ENCODE peak calls at places on chromosome 3, in six cellular contexts. X, A, H, B, V and I are unnamed samples.

GRCh38 chr3:100603449-100603848 is 6.0 kb upstream of the ADGRG7 start:
- DNase-seq in V (peak; percentile 43), A (peak; percentile 62), B (peak; percentile 43), X (peak; percentile 15), H (peak; percentile 24), I (no peak)

GRCh38 chr3:64008952-64009351 is 14.3 kb downstream of the PSMD6 start:
- DNase-seq in A (no peak), H (peak; percentile 16), B (no peak), V (no peak), X (no peak), I (no peak)

GRCh38 chr3:119304201-119304713 is 10.1 kb downstream of the ARHGAP31 start:
- DNase-seq in H (peak; percentile 49), X (no peak), A (peak; percentile 73), V (peak; percentile 41), B (peak; percentile 23), I (no peak)

GRCh38 chr3:109050591-109051167 is 67.3 kb downstream of the MORC1 start:
- DNase-seq in X (peak; percentile 11), A (peak; percentile 37), H (peak; percentile 39), B (peak; percentile 16), V (peak; percentile 29), I (peak; percentile 23)

GRCh38 chr3:152403632-152404066 is 134.9 kb downstream of the MBNL1 start:
- DNase-seq in B (no peak), H (peak; percentile 50), X (peak; percentile 17), V (peak; percentile 90), A (no peak), I (no peak)

GRCh38 chr3:81799403-81799802 is 38.0 kb upstream of the GBE1 start:
- DNase-seq in B (no peak), H (peak; percentile 18), X (no peak), A (peak; percentile 25), V (no peak), I (no peak)

GRCh38 chr3:66432767-66433521 is 67.9 kb downstream of the LRIG1 start:
- DNase-seq in X (no peak), H (peak; percentile 28), B (no peak), V (no peak), A (no peak), I (no peak)

GRCh38 chr3:192928720-192929119 is 11.1 kb upstream of the MB21D2 start:
- DNase-seq in X (no peak), V (no peak), B (no peak), H (no peak), A (no peak), I (no peak)

GRCh38 chr3:195895900-195896360 is 12.4 kb downstream of the TNK2 start:
- DNase-seq in X (peak; percentile 74), V (peak; percentile 39), B (peak; percentile 71), H (peak; percentile 28), A (peak; percentile 70), I (peak; percentile 59)

DNA sequence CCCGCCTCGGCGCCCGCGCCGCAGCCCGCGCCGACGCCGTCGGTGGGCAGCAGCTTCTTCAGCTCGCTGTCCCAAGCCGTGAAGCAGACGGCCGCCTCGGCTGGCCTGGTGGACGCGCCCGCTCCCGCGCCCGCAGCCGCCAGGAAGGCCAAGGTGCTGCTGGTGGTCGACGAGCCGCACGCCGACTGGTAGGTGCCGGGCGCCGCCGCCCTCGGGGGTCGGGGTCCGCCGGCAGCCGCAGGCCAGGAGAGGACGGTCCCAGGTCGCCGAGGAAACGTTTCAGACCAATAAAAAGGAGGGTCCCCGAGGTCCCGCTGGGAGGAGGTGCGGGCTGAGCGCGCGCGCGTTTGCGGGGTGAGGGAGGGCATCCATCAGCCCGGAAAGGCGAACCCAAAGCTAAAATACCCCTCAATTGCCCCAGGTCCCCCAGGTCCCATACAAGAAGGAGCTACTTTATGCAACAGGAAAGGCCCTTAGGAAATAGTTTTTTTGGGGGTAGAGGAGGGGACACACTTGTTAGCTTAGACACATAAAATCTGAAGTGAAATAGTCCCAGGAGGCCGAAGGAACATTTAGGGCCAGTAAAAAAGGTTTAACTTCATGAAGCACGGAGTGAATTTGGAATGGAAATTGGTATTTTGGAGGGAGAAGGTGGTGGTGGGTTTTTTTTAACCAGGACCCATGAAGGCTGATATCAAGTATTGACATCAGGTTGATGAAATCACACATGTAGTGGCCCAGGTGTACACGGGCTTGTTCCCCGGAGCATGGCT is 739 bp downstream of the SYN2 start:
- DNase-seq in A (no peak), B (no peak), V (no peak), H (no peak), X (no peak), I (no peak)
- H3K9ac ChIP-seq in A (no peak overlapping the region), B (no peak overlapping the region), V (no peak overlapping the region), H (no peak overlapping the region), X (no peak overlapping the region), I (no peak overlapping the region)

DNA sequence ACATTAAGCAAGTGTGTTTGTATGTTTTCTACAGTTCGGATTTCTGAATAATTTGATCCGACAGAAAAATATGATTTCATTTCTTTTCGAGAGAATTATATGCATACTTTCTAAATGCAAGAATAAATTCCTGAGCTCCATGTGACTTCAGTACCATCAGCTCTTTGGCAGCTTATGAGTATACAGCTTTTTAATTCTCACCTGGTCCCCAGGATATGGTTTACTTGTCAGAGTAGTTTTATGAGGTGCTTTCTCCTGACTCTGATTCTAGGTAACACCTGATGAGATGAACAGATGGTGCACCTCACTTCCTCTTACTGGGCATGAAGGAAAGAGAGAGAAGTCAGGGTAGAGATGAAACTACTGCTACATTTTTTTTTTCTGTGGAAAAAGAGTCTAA is 3.1 kb downstream of the HGD start:
- DNase-seq in B (no peak), A (peak; percentile 29), V (no peak), H (no peak), X (no peak), I (peak; percentile 24)
- H3K9ac ChIP-seq in B (no peak overlapping the region), A (peak overlapping the region; percentile 55), V (peak overlapping the region; percentile 66), H (no peak overlapping the region), X (no peak overlapping the region), I (peak overlapping the region; percentile 55)

GRCh38 chr3:71012971-71013370 is 570.6 kb downstream of the FOXP1 start:
- DNase-seq in B (no peak), H (no peak), X (no peak), V (no peak), A (no peak), I (no peak)
- H3K9ac ChIP-seq in B (no peak overlapping the region), H (no peak overlapping the region), X (no peak overlapping the region), V (no peak overlapping the region), A (no peak overlapping the region), I (no peak overlapping the region)

GRCh38 chr3:12984023-12984823 is 89.0 kb downstream of the IQSEC1 start:
- DNase-seq in V (peak; percentile 77), X (peak; percentile 89), H (peak; percentile 73), A (peak; percentile 80), B (peak; percentile 76), I (peak; percentile 78)

GRCh38 chr3:12982619-12983101 is 90.6 kb downstream of the IQSEC1 start:
- DNase-seq in H (no peak), V (no peak), X (no peak), A (no peak), B (no peak), I (no peak)

GRCh38 chr3:12985148-12985547 is 88.1 kb downstream of the IQSEC1 start:
- DNase-seq in A (no peak), X (no peak), B (no peak), V (no peak), H (no peak), I (no peak)

GRCh38 chr3:12981631-12982265 is 91.5 kb downstream of the IQSEC1 start:
- DNase-seq in A (no peak), B (no peak), V (no peak), H (no peak), X (no peak), I (no peak)

DNA sequence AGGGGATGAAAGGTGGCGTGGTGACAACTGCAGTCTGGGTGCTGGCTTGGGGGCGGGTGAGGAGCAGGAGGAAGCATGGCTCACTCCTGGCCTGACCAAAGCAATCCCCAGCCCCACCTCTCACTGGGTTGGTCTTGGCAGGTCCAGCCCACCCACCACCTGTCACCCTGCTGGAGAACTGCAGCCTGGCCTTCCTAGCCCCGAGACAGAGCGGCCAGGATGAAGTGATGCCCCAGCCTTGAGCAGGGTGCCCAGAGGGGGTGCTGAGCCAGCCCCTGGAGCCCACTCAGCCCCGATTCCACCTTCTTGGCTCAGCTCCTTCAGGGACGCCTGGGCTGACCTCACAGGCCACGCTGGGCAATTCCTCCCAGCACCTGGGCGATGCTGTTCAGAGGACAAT is 89.9 kb downstream of the IQSEC1 start:
- DNase-seq in A (no peak), B (no peak), H (no peak), V (no peak), X (no peak), I (no peak)
- H3K9ac ChIP-seq in A (no peak overlapping the region), B (no peak overlapping the region), H (no peak overlapping the region), V (no peak overlapping the region), X (no peak overlapping the region), I (no peak overlapping the region)

GRCh38 chr3:47910777-47911440 is 105.3 kb downstream of the MAP4 start:
- DNase-seq in H (peak; percentile 69), B (no peak), A (peak; percentile 96), V (peak; percentile 91), X (peak; percentile 46), I (no peak)
- H3K9ac ChIP-seq in H (no peak overlapping the region), B (no peak overlapping the region), A (peak overlapping the region; percentile 28), V (no peak overlapping the region), X (no peak overlapping the region), I (no peak overlapping the region)